ENCODE peak calls at places on chromosomes 4 and X, in six cellular contexts. V is right lobe of liver, P is fibroblast of gingiva, X is AG10803, M is NCI-H1694 treated with DMSO at 0.1 percent for 48 hours, T is skeletal muscle cell. O is an unnamed sample.

GRCh38 chrX:48972214-48973164 is 845 bp upstream of the KCND1 start:
- DNase-seq in V (peak; percentile 54), P (peak; percentile 37), X (peak; percentile 43), M (peak; percentile 52), T (no peak), O (no peak)

GRCh38 chrX:38215141-38215540 is 5.5 kb downstream of the SRPX start:
- DNase-seq in V (no peak), P (peak; percentile 85), X (peak; percentile 94), M (no peak), T (peak; percentile 74), O (no peak)

GRCh38 chr4:151484396-151485102 is 75.6 kb downstream of the FHIP1A start:
- DNase-seq in V (no peak), P (peak; percentile 72), X (peak; percentile 88), M (no peak), T (peak; percentile 54), O (no peak)

GRCh38 chr4:95204873-95205272 is 343.9 kb downstream of the UNC5C start:
- DNase-seq in V (no peak), P (no peak), X (no peak), M (no peak), T (no peak), O (no peak)

GRCh38 chr4:11312389-11312788 is 116.3 kb downstream of the HS3ST1 start:
- DNase-seq in V (no peak), P (no peak), X (no peak), M (no peak), T (no peak), O (no peak)

GRCh38 chrX:7582191-7582590 is 260.8 kb upstream of the VCX start:
- DNase-seq in V (no peak), P (no peak), X (no peak), M (no peak), T (no peak), O (no peak)

GRCh38 chr4:174496631-174497442 is 25.5 kb downstream of the HPGD start:
- DNase-seq in V (no peak), P (no peak), X (no peak), M (no peak), T (no peak), O (no peak)

GRCh38 chr4:91447168-91447567 is 856.6 kb upstream of the GRID2 start:
- DNase-seq in V (no peak), P (no peak), X (no peak), M (no peak), T (no peak), O (no peak)

GRCh38 chr4:53527930-53528329 is 63.4 kb downstream of the LNX1 start:
- DNase-seq in V (no peak), P (no peak), X (no peak), M (no peak), T (no peak), O (no peak)

GRCh38 chrX:50152421-50152820 is 48.4 kb downstream of the AKAP4 start:
- DNase-seq in V (no peak), P (peak; percentile 0), X (peak; percentile 10), M (no peak), T (no peak), O (no peak)

GRCh38 chr4:152534541-152535231 is 1.2 kb downstream of the FBXW7 start:
- DNase-seq in V (peak; percentile 77), P (no peak), X (peak; percentile 12), M (no peak), T (no peak), O (no peak)

GRCh38 chr4:12928751-12929150 is 555.4 kb downstream of the RAB28 start:
- DNase-seq in V (no peak), P (no peak), X (no peak), M (no peak), T (no peak), O (no peak)

GRCh38 chr4:54961357-54961975 is 163.9 kb downstream of the KDR start:
- DNase-seq in V (no peak), P (peak; percentile 9), X (peak; percentile 56), M (peak; percentile 16), T (no peak), O (no peak)

GRCh38 chr4:24476209-24476781 is 108.1 kb downstream of the DHX15 start:
- DNase-seq in V (no peak), P (peak; percentile 21), X (peak; percentile 43), M (no peak), T (no peak), O (peak; percentile 8)

GRCh38 chrX:72019487-72019886 is 108.8 kb downstream of the NHSL2 start:
- DNase-seq in V (no peak), P (no peak), X (no peak), M (no peak), T (no peak), O (no peak)

GRCh38 chrX:153649178-153649914 is 2.3 kb downstream of the DUSP9 start:
- DNase-seq in V (peak; percentile 54), P (no peak), X (no peak), M (peak; percentile 61), T (no peak), O (no peak)

GRCh38 chr4:103018391-103019318 is 850 bp downstream of the SLC9B1 start:
- DNase-seq in V (no peak), P (peak; percentile 47), X (peak; percentile 0), M (no peak), T (no peak), O (no peak)

GRCh38 chrX:18883961-18884765 is 99.8 kb downstream of the PHKA2 start:
- DNase-seq in V (no peak), P (no peak), X (no peak), M (no peak), T (no peak), O (no peak)

GRCh38 chr4:177356921-177357320 is 47.2 kb downstream of the NEIL3 start:
- DNase-seq in V (no peak), P (no peak), X (no peak), M (no peak), T (no peak), O (no peak)

GRCh38 chr4:24922416-24922815 is 9.6 kb upstream of the CCDC149 start:
- DNase-seq in V (no peak), P (no peak), X (peak; percentile 22), M (no peak), T (no peak), O (no peak)

O was measured in CMK.